ENCODE peak calls at places on chromosomes 7 and 10, in six cellular contexts. One of them, this sample, is unnamed.

GRCh38 chr7:95628831-95629439 is 32.6 kb upstream of the PDK4 start:
- DNase-seq in prostate gland: no peak
- DNase-seq in cardiac muscle cell: peak
- DNase-seq in right cardiac atrium: no peak
- DNase-seq in OCI-LY7: no peak
- DNase-seq in AG04450: no peak
- DNase-seq in this sample: no peak

GRCh38 chr7:52639981-52640380 is 395.5 kb upstream of the POM121L12 start:
- DNase-seq in cardiac muscle cell: no peak
- DNase-seq in right cardiac atrium: no peak
- DNase-seq in AG04450: no peak
- DNase-seq in prostate gland: no peak
- DNase-seq in OCI-LY7: no peak
- DNase-seq in this sample: no peak

GRCh38 chr10:69801434-69802315 is at the start of gene COL13A1:
- DNase-seq in cardiac muscle cell: peak
- DNase-seq in prostate gland: peak
- DNase-seq in AG04450: no peak
- DNase-seq in OCI-LY7: no peak
- DNase-seq in right cardiac atrium: peak
- DNase-seq in this sample: peak

GRCh38 chr10:26494018-26494417 is 55.9 kb downstream of the APBB1IP start:
- DNase-seq in cardiac muscle cell: no peak
- DNase-seq in prostate gland: no peak
- DNase-seq in AG04450: no peak
- DNase-seq in OCI-LY7: no peak
- DNase-seq in right cardiac atrium: no peak
- DNase-seq in this sample: no peak

GRCh38 chr10:970311-971149 is 17.7 kb upstream of the GTPBP4 start:
- DNase-seq in AG04450: no peak
- DNase-seq in OCI-LY7: no peak
- DNase-seq in right cardiac atrium: no peak
- DNase-seq in cardiac muscle cell: peak
- DNase-seq in prostate gland: no peak
- DNase-seq in this sample: no peak

GRCh38 chr10:27504897-27505457 is 873 bp downstream of the RAB18 start:
- DNase-seq in right cardiac atrium: no peak
- DNase-seq in AG04450: no peak
- DNase-seq in OCI-LY7: peak
- DNase-seq in prostate gland: no peak
- DNase-seq in cardiac muscle cell: peak
- DNase-seq in this sample: no peak

GRCh38 chr7:112160130-112160770 is 45.9 kb downstream of the DOCK4 start:
- DNase-seq in OCI-LY7: no peak
- DNase-seq in cardiac muscle cell: peak
- DNase-seq in right cardiac atrium: peak
- DNase-seq in prostate gland: no peak
- DNase-seq in AG04450: peak
- DNase-seq in this sample: no peak

GRCh38 chr10:3803884-3804741 is 19.1 kb upstream of the KLF6 start:
- DNase-seq in cardiac muscle cell: peak
- DNase-seq in right cardiac atrium: peak
- DNase-seq in prostate gland: no peak
- DNase-seq in OCI-LY7: peak
- DNase-seq in AG04450: no peak
- DNase-seq in this sample: no peak

GRCh38 chr7:143375298-143376034 is 5.7 kb upstream of the ZYX start:
- DNase-seq in OCI-LY7: peak
- DNase-seq in cardiac muscle cell: peak
- DNase-seq in right cardiac atrium: peak
- DNase-seq in prostate gland: no peak
- DNase-seq in AG04450: no peak
- DNase-seq in this sample: no peak

GRCh38 chr10:33341638-33342037 is 7.2 kb upstream of the NRP1 start:
- DNase-seq in AG04450: no peak
- DNase-seq in right cardiac atrium: no peak
- DNase-seq in prostate gland: no peak
- DNase-seq in OCI-LY7: no peak
- DNase-seq in cardiac muscle cell: no peak
- DNase-seq in this sample: no peak

GRCh38 chr10:89463846-89464537 is 49.6 kb downstream of the IFIT5 start:
- DNase-seq in right cardiac atrium: no peak
- DNase-seq in AG04450: no peak
- DNase-seq in cardiac muscle cell: no peak
- DNase-seq in OCI-LY7: no peak
- DNase-seq in prostate gland: no peak
- DNase-seq in this sample: no peak

GRCh38 chr10:104711167-104711765 is 70.2 kb downstream of the SORCS3 start:
- DNase-seq in cardiac muscle cell: no peak
- DNase-seq in prostate gland: no peak
- DNase-seq in right cardiac atrium: no peak
- DNase-seq in OCI-LY7: no peak
- DNase-seq in AG04450: no peak
- DNase-seq in this sample: no peak

GRCh38 chr10:12483996-12484944 is 134.9 kb downstream of the CAMK1D start:
- DNase-seq in cardiac muscle cell: no peak
- DNase-seq in right cardiac atrium: peak
- DNase-seq in AG04450: no peak
- DNase-seq in OCI-LY7: no peak
- DNase-seq in prostate gland: no peak
- DNase-seq in this sample: no peak

GRCh38 chr7:100372256-100372655 is 1.0 kb upstream of the PILRA start:
- DNase-seq in cardiac muscle cell: peak
- DNase-seq in OCI-LY7: peak
- DNase-seq in right cardiac atrium: no peak
- DNase-seq in AG04450: peak
- DNase-seq in prostate gland: no peak
- DNase-seq in this sample: no peak

GRCh38 chr7:138711007-138711406 is 9.8 kb upstream of the SVOPL start:
- DNase-seq in OCI-LY7: no peak
- DNase-seq in cardiac muscle cell: no peak
- DNase-seq in AG04450: no peak
- DNase-seq in prostate gland: no peak
- DNase-seq in right cardiac atrium: no peak
- DNase-seq in this sample: no peak

GRCh38 chr7:155300641-155301452 is 3.2 kb downstream of the INSIG1 start:
- DNase-seq in AG04450: no peak
- DNase-seq in prostate gland: no peak
- DNase-seq in right cardiac atrium: no peak
- DNase-seq in cardiac muscle cell: no peak
- DNase-seq in OCI-LY7: no peak
- DNase-seq in this sample: no peak

GRCh38 chr10:103919648-103920025 is 1.7 kb upstream of the STN1 start:
- DNase-seq in cardiac muscle cell: no peak
- DNase-seq in AG04450: no peak
- DNase-seq in OCI-LY7: no peak
- DNase-seq in prostate gland: no peak
- DNase-seq in right cardiac atrium: no peak
- DNase-seq in this sample: no peak

GRCh38 chr7:118080947-118081346 is 103.0 kb upstream of the LSM8 start:
- DNase-seq in prostate gland: no peak
- DNase-seq in AG04450: peak
- DNase-seq in cardiac muscle cell: peak
- DNase-seq in OCI-LY7: no peak
- DNase-seq in right cardiac atrium: no peak
- DNase-seq in this sample: no peak

GRCh38 chr10:110040108-110040507 is 32.3 kb downstream of the ADD3 start:
- DNase-seq in prostate gland: no peak
- DNase-seq in right cardiac atrium: no peak
- DNase-seq in cardiac muscle cell: no peak
- DNase-seq in OCI-LY7: no peak
- DNase-seq in AG04450: no peak
- DNase-seq in this sample: no peak

GRCh38 chr7:82364671-82365070 is 78.9 kb downstream of the CACNA2D1 start:
- DNase-seq in prostate gland: no peak
- DNase-seq in right cardiac atrium: no peak
- DNase-seq in OCI-LY7: no peak
- DNase-seq in cardiac muscle cell: no peak
- DNase-seq in AG04450: no peak
- DNase-seq in this sample: no peak

GRCh38 chr10:98433881-98434732 is 12.6 kb downstream of the HPS1 start:
- DNase-seq in OCI-LY7: no peak
- DNase-seq in prostate gland: no peak
- DNase-seq in AG04450: peak
- DNase-seq in cardiac muscle cell: no peak
- DNase-seq in right cardiac atrium: peak
- DNase-seq in this sample: no peak

GRCh38 chr10:119209050-119209735 is 1.8 kb downstream of the GRK5 start:
- DNase-seq in OCI-LY7: peak
- DNase-seq in right cardiac atrium: peak
- DNase-seq in cardiac muscle cell: peak
- DNase-seq in AG04450: no peak
- DNase-seq in prostate gland: no peak
- DNase-seq in this sample: peak

DNA sequence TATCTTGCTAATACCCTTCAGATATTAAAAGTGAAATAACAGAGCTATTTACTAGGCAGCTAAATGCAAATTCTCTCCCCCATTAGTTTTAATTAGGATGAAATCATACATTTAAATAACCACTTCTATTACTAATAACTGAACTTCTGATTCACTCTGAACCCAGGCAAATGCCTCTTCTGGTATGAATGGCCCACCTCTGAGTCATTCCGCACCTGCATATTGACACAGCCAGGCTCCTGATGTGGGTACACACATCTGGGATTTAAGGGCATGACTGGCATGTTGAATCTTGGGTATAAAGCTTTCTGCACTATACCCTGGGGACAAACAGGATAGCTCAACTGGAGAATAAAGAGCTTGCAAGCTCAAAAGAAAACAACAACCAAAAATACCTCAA is 140.9 kb downstream of the AUTS2 start:
- DNase-seq in cardiac muscle cell: no peak
- DNase-seq in right cardiac atrium: no peak
- DNase-seq in AG04450: no peak
- DNase-seq in prostate gland: no peak
- DNase-seq in OCI-LY7: peak
- DNase-seq in this sample: no peak
- H3K27ac ChIP-seq in cardiac muscle cell: peak
- H3K27ac ChIP-seq in right cardiac atrium: no peak
- H3K27ac ChIP-seq in AG04450: no peak
- H3K27ac ChIP-seq in prostate gland: no peak
- H3K27ac ChIP-seq in OCI-LY7: peak
- H3K27ac ChIP-seq in this sample: no peak

GRCh38 chr10:13758302-13758701 is 171.5 kb downstream of the PRPF18 start:
- DNase-seq in OCI-LY7: no peak
- DNase-seq in prostate gland: peak
- DNase-seq in AG04450: no peak
- DNase-seq in right cardiac atrium: no peak
- DNase-seq in cardiac muscle cell: peak
- DNase-seq in this sample: no peak
- H3K27ac ChIP-seq in OCI-LY7: no peak
- H3K27ac ChIP-seq in prostate gland: peak
- H3K27ac ChIP-seq in AG04450: no peak
- H3K27ac ChIP-seq in right cardiac atrium: no peak
- H3K27ac ChIP-seq in cardiac muscle cell: peak
- H3K27ac ChIP-seq in this sample: no peak

DNA sequence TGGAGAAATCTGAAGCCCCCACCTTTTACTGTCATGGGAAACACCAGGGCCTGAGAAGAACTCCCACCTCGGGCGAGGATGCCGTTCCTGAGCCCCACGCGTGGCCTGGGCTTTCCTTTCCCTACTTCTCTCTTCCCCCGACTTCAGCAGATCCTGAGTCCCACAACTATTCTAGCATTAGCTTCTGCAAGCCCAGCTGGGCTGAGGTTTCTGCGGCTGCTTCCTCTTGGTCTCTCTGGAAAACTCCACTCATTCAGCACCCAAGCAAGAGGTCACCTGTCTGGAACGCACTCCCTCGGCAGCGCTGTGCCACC is 778 bp upstream of the DOCK1 start:
- DNase-seq in right cardiac atrium: no peak
- DNase-seq in OCI-LY7: no peak
- DNase-seq in cardiac muscle cell: no peak
- DNase-seq in AG04450: no peak
- DNase-seq in prostate gland: no peak
- DNase-seq in this sample: no peak
- H3K27ac ChIP-seq in right cardiac atrium: no peak
- H3K27ac ChIP-seq in OCI-LY7: no peak
- H3K27ac ChIP-seq in cardiac muscle cell: no peak
- H3K27ac ChIP-seq in AG04450: no peak
- H3K27ac ChIP-seq in prostate gland: no peak
- H3K27ac ChIP-seq in this sample: no peak

DNA sequence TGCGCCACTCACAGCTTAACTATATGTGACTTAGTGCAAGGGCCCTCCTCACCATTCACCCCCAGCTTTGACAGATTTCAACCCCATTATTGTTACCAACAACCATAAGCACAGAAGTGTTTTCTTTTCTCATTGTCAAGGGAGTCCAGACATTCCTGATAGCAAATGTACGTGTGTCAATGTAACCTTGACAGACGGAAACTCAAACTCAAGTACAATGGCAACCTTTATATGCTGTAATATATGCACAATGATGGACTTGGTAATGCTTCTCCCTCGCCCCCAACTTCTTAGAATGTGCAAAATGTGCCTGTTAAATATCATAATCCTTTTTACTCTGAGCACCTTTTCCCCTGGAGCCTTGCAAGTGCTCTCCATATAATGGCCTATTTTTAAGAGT is 34.7 kb downstream of the CYCS start:
- DNase-seq in AG04450: no peak
- DNase-seq in cardiac muscle cell: no peak
- DNase-seq in right cardiac atrium: no peak
- DNase-seq in OCI-LY7: no peak
- DNase-seq in prostate gland: no peak
- DNase-seq in this sample: no peak
- H3K27ac ChIP-seq in AG04450: no peak
- H3K27ac ChIP-seq in cardiac muscle cell: no peak
- H3K27ac ChIP-seq in right cardiac atrium: no peak
- H3K27ac ChIP-seq in OCI-LY7: no peak
- H3K27ac ChIP-seq in prostate gland: no peak
- H3K27ac ChIP-seq in this sample: no peak

GRCh38 chr10:75140246-75140645 is 28.8 kb downstream of the SAMD8 start:
- DNase-seq in right cardiac atrium: no peak
- DNase-seq in AG04450: no peak
- DNase-seq in OCI-LY7: no peak
- DNase-seq in prostate gland: no peak
- DNase-seq in cardiac muscle cell: no peak
- DNase-seq in this sample: no peak
- H3K27ac ChIP-seq in right cardiac atrium: no peak
- H3K27ac ChIP-seq in AG04450: no peak
- H3K27ac ChIP-seq in OCI-LY7: no peak
- H3K27ac ChIP-seq in prostate gland: no peak
- H3K27ac ChIP-seq in cardiac muscle cell: no peak
- H3K27ac ChIP-seq in this sample: no peak

DNA sequence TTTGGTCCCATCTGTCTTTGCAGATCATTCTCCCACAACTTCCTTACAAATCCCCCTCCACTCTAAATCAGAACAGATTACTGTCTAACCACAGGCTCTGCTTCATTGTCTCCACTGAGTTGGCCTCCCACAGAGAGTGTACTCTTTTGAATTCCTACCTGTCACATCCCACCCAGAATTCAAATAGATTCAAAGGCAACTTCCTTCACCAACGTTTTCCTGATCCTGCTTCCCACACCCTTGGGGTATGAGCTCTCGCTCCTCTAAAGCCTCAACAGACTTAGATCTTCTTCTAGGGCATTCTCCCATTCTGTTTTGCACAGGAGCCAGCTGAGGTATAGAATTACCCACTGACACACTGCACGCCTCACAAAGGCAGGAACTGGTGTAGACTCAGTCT is 197.8 kb upstream of the CDCA7L start:
- DNase-seq in prostate gland: no peak
- DNase-seq in cardiac muscle cell: no peak
- DNase-seq in AG04450: no peak
- DNase-seq in OCI-LY7: no peak
- DNase-seq in right cardiac atrium: no peak
- DNase-seq in this sample: no peak
- H3K27ac ChIP-seq in prostate gland: no peak
- H3K27ac ChIP-seq in cardiac muscle cell: no peak
- H3K27ac ChIP-seq in AG04450: no peak
- H3K27ac ChIP-seq in OCI-LY7: no peak
- H3K27ac ChIP-seq in right cardiac atrium: no peak
- H3K27ac ChIP-seq in this sample: no peak

This sample was measured in heart right ventricle.